ENCODE peak calls at places on chromosome 20, in four cellular contexts. C is GM23338, X is GM23248, S is MM.1S. B is an unnamed sample.
A peak's percentile ranks its signal among the peaks of the same experiment; 100 is the strongest.

GRCh38 chr20:6768228-6769185 is 1.0 kb downstream of the BMP2 start:
- DNase-seq in X (peak; percentile 62), S (no peak), C (peak; percentile 46), B (no peak)

GRCh38 chr20:23133560-23133998 is 47.5 kb upstream of the CD93 start:
- DNase-seq in C (no peak), S (no peak), X (no peak), B (no peak)

GRCh38 chr20:35174458-35175216 is 2.8 kb downstream of the PROCR start:
- DNase-seq in S (no peak), X (peak; percentile 55), C (peak; percentile 81), B (no peak)

GRCh38 chr20:58551631-58552030 is 36.4 kb upstream of the APCDD1L start:
- DNase-seq in S (no peak), C (no peak), X (no peak), B (no peak)

GRCh38 chr20:22763257-22763906 is 179.0 kb upstream of the FOXA2 start:
- DNase-seq in S (no peak), X (peak; percentile 40), C (no peak), B (peak; percentile 30)

GRCh38 chr20:6711950-6712634 is 55.4 kb upstream of the BMP2 start:
- DNase-seq in C (no peak), X (no peak), S (no peak), B (peak; percentile 60)

GRCh38 chr20:24768977-24769675 is 179.9 kb upstream of the CST7 start:
- DNase-seq in C (no peak), S (no peak), X (no peak), B (no peak)

GRCh38 chr20:24303393-24303792 is 166.0 kb upstream of the SYNDIG1 start:
- DNase-seq in S (peak; percentile 41), C (no peak), X (peak; percentile 29), B (peak; percentile 23)

GRCh38 chr20:59159822-59160740 is 3.5 kb upstream of the ZNF831 start:
- DNase-seq in S (no peak), X (no peak), C (no peak), B (no peak)

GRCh38 chr20:44394520-44395182 is 39.2 kb downstream of the HNF4A start:
- DNase-seq in X (no peak), S (no peak), C (no peak), B (no peak)

GRCh38 chr20:23361108-23361650 is 803 bp upstream of the GZF1 start:
- DNase-seq in S (no peak), X (peak; percentile 73), C (peak; percentile 23), B (peak; percentile 26)

GRCh38 chr20:23820493-23820892 is 6.0 kb downstream of the CST2 start:
- DNase-seq in S (no peak), X (peak; percentile 48), C (no peak), B (peak; percentile 41)

GRCh38 chr20:5369622-5370021 is 52.9 kb upstream of the PROKR2 start:
- DNase-seq in S (no peak), X (no peak), C (no peak), B (no peak)

GRCh38 chr20:5973172-5973571 is 22.7 kb downstream of the MCM8 start:
- DNase-seq in X (peak; percentile 42), S (no peak), C (no peak), B (peak; percentile 97)

GRCh38 chr20:36856691-36857635 is 19.0 kb upstream of the TLDC2 start:
- DNase-seq in S (no peak), X (peak; percentile 58), C (no peak), B (peak; percentile 32)

GRCh38 chr20:41956316-41957050 is 338.3 kb upstream of the CHD6 start:
- DNase-seq in X (peak; percentile 3), C (peak; percentile 2), S (peak; percentile 45), B (peak; percentile 28)

GRCh38 chr20:46682063-46682821 is 7.0 kb downstream of the TP53RK start:
- DNase-seq in X (no peak), S (no peak), C (no peak), B (no peak)

GRCh38 chr20:46683068-46683477 is 6.2 kb downstream of the TP53RK start:
- DNase-seq in C (no peak), X (no peak), S (no peak), B (no peak)

GRCh38 chr20:46681032-46681854 is 8.0 kb downstream of the TP53RK start:
- DNase-seq in S (peak; percentile 74), C (peak; percentile 88), X (peak; percentile 52), B (peak; percentile 87)

GRCh38 chr20:46683939-46684750 is 5.1 kb downstream of the TP53RK start:
- DNase-seq in C (peak; percentile 92), S (no peak), X (peak; percentile 85), B (no peak)

GRCh38 chr20:46683620-46683938 is 5.7 kb downstream of the TP53RK start:
- DNase-seq in C (no peak), X (no peak), S (no peak), B (no peak)
- H3K4me3 ChIP-seq in C (peak overlapping the region; percentile 61), X (peak overlapping the region; percentile 81), S (no peak overlapping the region), B (no peak overlapping the region)

GRCh38 chr20:53752583-53752970 is 158.9 kb upstream of the ZNF217 start:
- DNase-seq in S (no peak), X (no peak), C (no peak), B (no peak)

GRCh38 chr20:53752971-53753879 is 159.6 kb upstream of the ZNF217 start:
- DNase-seq in S (peak; percentile 40), C (peak; percentile 59), X (no peak), B (peak; percentile 95)

GRCh38 chr20:53749499-53749898 is 155.9 kb upstream of the ZNF217 start:
- DNase-seq in S (no peak), C (no peak), X (no peak), B (no peak)

GRCh38 chr20:53750827-53751393 is 157.3 kb upstream of the ZNF217 start:
- DNase-seq in S (no peak), X (peak; percentile 83), C (no peak), B (peak; percentile 54)

GRCh38 chr20:53751394-53752368 is 158.0 kb upstream of the ZNF217 start:
- DNase-seq in S (peak; percentile 72), C (no peak), X (peak; percentile 54), B (peak; percentile 55)
- H3K4me2 ChIP-seq in S (peak overlapping the region; percentile 74), C (peak overlapping the region; percentile 56), X (peak overlapping the region; percentile 60), B (peak overlapping the region; percentile 84)

DNA sequence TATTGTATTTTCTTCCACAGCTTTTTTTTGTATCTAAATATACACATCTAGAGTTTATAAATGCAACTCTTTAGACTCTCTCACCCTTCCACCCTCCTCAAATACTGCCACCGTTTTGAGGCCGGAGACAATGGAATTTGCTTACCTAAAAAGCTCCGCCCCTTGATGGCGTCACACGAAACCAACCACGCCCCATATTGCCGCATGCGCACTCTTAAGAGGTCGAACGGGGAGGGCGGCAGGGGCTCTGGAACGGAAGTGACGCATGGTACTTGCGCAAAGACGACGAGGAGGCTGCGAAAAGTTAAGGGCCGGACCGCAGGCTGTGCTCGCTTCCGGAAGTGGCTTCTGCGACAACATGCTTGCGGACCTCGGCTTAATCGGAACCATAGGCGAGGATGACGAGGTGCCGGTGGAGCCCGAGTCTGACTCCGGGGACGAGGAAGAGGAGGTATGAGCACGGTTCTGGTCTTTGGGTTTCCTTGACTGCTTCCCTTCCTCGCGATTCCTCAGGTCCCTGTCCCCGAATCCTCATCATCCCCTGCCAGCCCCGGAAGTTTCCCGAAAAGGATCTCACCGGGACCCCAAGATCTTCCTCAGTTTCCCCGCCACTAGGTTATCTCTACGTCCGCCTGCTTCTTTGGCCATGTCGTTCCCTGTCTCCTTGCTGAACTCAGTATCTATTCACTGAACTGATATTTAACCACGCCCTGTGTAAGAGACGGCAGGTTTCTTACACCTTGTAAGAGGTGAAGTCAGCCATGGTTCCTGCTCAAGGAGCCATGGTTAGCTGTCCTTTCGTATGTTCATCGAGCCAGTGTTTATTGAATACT is at the start of gene DDX27:
- DNase-seq in X (peak; percentile 99), S (peak; percentile 99), C (peak; percentile 100), B (peak; percentile 100)
- H3K9me2 ChIP-seq in X (no peaks in the 10 kb centered on the region), S (no peaks in the 10 kb centered on the region), C (no peaks in the 10 kb centered on the region), B (no peaks in the 10 kb centered on the region)

GRCh38 chr20:64051033-64051452 is 1.6 kb upstream of the SOX18 start:
- DNase-seq in C (no peak), X (no peak), S (no peak), B (no peak)
- H3K4me3 ChIP-seq in C (no peak overlapping the region), X (no peak overlapping the region), S (no peak overlapping the region), B (no peak overlapping the region)

B was measured in PC-3.